ENCODE peak calls at places on chromosomes 13 and 19, in five cellular contexts. One of them, this sample, is unnamed.
A peak's percentile ranks its signal among the peaks of the same experiment; 100 is the strongest.

GRCh38 chr13:98575009-98575866 is 1.7 kb downstream of the STK24 start:
- DNase-seq in frontal cortex: no peak
- DNase-seq in AG09309: no peak
- DNase-seq in tibial nerve: no peak
- DNase-seq in pancreas: no peak
- DNase-seq in this sample: no peak

GRCh38 chr19:29265436-29265835 is 52.5 kb upstream of the UQCRFS1 start:
- DNase-seq in frontal cortex: no peak
- DNase-seq in AG09309: no peak
- DNase-seq in tibial nerve: no peak
- DNase-seq in pancreas: no peak
- DNase-seq in this sample: no peak

GRCh38 chr13:93200626-93201025 is 26.0 kb upstream of the GPC6 start:
- DNase-seq in frontal cortex: no peak
- DNase-seq in AG09309: no peak
- DNase-seq in tibial nerve: no peak
- DNase-seq in pancreas: no peak
- DNase-seq in this sample: no peak

GRCh38 chr13:113357529-113357928 is 6.4 kb downstream of the GRTP1 start:
- DNase-seq in frontal cortex: no peak
- DNase-seq in AG09309: peak; percentile 16
- DNase-seq in tibial nerve: no peak
- DNase-seq in pancreas: no peak
- DNase-seq in this sample: no peak

GRCh38 chr19:43688059-43688763 is 18.2 kb upstream of the PLAUR start:
- DNase-seq in frontal cortex: no peak
- DNase-seq in AG09309: no peak
- DNase-seq in tibial nerve: no peak
- DNase-seq in pancreas: no peak
- DNase-seq in this sample: no peak

GRCh38 chr19:2477141-2477710 is 1.3 kb downstream of the GADD45B start:
- DNase-seq in frontal cortex: no peak
- DNase-seq in AG09309: no peak
- DNase-seq in tibial nerve: no peak
- DNase-seq in pancreas: peak; percentile 72
- DNase-seq in this sample: no peak

GRCh38 chr19:38107129-38107528 is 116.9 kb downstream of the DPF1 start:
- DNase-seq in frontal cortex: no peak
- DNase-seq in AG09309: no peak
- DNase-seq in tibial nerve: no peak
- DNase-seq in pancreas: no peak
- DNase-seq in this sample: no peak

GRCh38 chr19:55687281-55688172 is 12.5 kb downstream of the EPN1 start:
- DNase-seq in frontal cortex: no peak
- DNase-seq in AG09309: no peak
- DNase-seq in tibial nerve: no peak
- DNase-seq in pancreas: peak; percentile 47
- DNase-seq in this sample: no peak

GRCh38 chr13:103510007-103510406 is 443.8 kb upstream of the SLC10A2 start:
- DNase-seq in frontal cortex: no peak
- DNase-seq in AG09309: no peak
- DNase-seq in tibial nerve: no peak
- DNase-seq in pancreas: no peak
- DNase-seq in this sample: no peak

GRCh38 chr13:43546260-43546659 is 240.5 kb downstream of the ENOX1 start:
- DNase-seq in frontal cortex: no peak
- DNase-seq in AG09309: no peak
- DNase-seq in tibial nerve: no peak
- DNase-seq in pancreas: no peak
- DNase-seq in this sample: no peak

GRCh38 chr13:32209670-32210069 is 105.5 kb downstream of the ZAR1L start:
- DNase-seq in frontal cortex: no peak
- DNase-seq in AG09309: no peak
- DNase-seq in tibial nerve: no peak
- DNase-seq in pancreas: no peak
- DNase-seq in this sample: no peak

GRCh38 chr13:69793803-69794453 is 313.7 kb upstream of the ATXN8OS start:
- DNase-seq in frontal cortex: no peak
- DNase-seq in AG09309: no peak
- DNase-seq in tibial nerve: no peak
- DNase-seq in pancreas: no peak
- DNase-seq in this sample: no peak

GRCh38 chr13:43446126-43446525 is 340.6 kb downstream of the ENOX1 start:
- DNase-seq in frontal cortex: no peak
- DNase-seq in AG09309: no peak
- DNase-seq in tibial nerve: no peak
- DNase-seq in pancreas: no peak
- DNase-seq in this sample: no peak

GRCh38 chr19:44949550-44949949 is 3.7 kb downstream of the APOC2 start:
- DNase-seq in frontal cortex: no peak
- DNase-seq in AG09309: no peak
- DNase-seq in tibial nerve: no peak
- DNase-seq in pancreas: no peak
- DNase-seq in this sample: no peak

GRCh38 chr13:43388282-43389034 is 365.1 kb downstream of the DNAJC15 start:
- DNase-seq in frontal cortex: no peak
- DNase-seq in AG09309: no peak
- DNase-seq in tibial nerve: no peak
- DNase-seq in pancreas: peak; percentile 32
- DNase-seq in this sample: peak; percentile 19

GRCh38 chr13:60679928-60680693 is 283.1 kb downstream of the TDRD3 start:
- DNase-seq in frontal cortex: no peak
- DNase-seq in AG09309: no peak
- DNase-seq in tibial nerve: no peak
- DNase-seq in pancreas: no peak
- DNase-seq in this sample: peak; percentile 1

GRCh38 chr13:43348397-43348796 is 325.0 kb downstream of the DNAJC15 start:
- DNase-seq in frontal cortex: no peak
- DNase-seq in AG09309: no peak
- DNase-seq in tibial nerve: no peak
- DNase-seq in pancreas: no peak
- DNase-seq in this sample: no peak

GRCh38 chr19:8639821-8640401 is 9.5 kb downstream of the NFILZ start:
- DNase-seq in frontal cortex: no peak
- DNase-seq in AG09309: no peak
- DNase-seq in tibial nerve: no peak
- DNase-seq in pancreas: no peak
- DNase-seq in this sample: no peak

GRCh38 chr13:93364166-93364565 is 137.6 kb downstream of the GPC6 start:
- DNase-seq in frontal cortex: no peak
- DNase-seq in AG09309: no peak
- DNase-seq in tibial nerve: no peak
- DNase-seq in pancreas: no peak
- DNase-seq in this sample: no peak

GRCh38 chr19:38233740-38234251 is 9.8 kb upstream of the DPF1 start:
- DNase-seq in frontal cortex: peak; percentile 83
- DNase-seq in AG09309: no peak
- DNase-seq in tibial nerve: peak; percentile 61
- DNase-seq in pancreas: peak; percentile 84
- DNase-seq in this sample: no peak

GRCh38 chr19:51242881-51243280 is 8.0 kb upstream of the SIGLECL1 start:
- DNase-seq in frontal cortex: no peak
- DNase-seq in AG09309: no peak
- DNase-seq in tibial nerve: no peak
- DNase-seq in pancreas: no peak
- DNase-seq in this sample: no peak

GRCh38 chr19:42295831-42296525 is 6.0 kb upstream of the PRR19 start:
- DNase-seq in frontal cortex: peak; percentile 82
- DNase-seq in AG09309: no peak
- DNase-seq in tibial nerve: peak; percentile 84
- DNase-seq in pancreas: peak; percentile 87
- DNase-seq in this sample: no peak

GRCh38 chr19:3403489-3404323 is 37.3 kb downstream of the NFIC start:
- DNase-seq in frontal cortex: peak; percentile 88
- DNase-seq in AG09309: peak; percentile 93
- DNase-seq in tibial nerve: peak; percentile 81
- DNase-seq in pancreas: peak; percentile 96
- DNase-seq in this sample: no peak

GRCh38 chr13:110593430-110594130 is 21.8 kb upstream of the NAXD start:
- DNase-seq in frontal cortex: peak; percentile 62
- DNase-seq in AG09309: no peak
- DNase-seq in tibial nerve: no peak
- DNase-seq in pancreas: no peak
- DNase-seq in this sample: no peak

GRCh38 chr19:13118424-13119193 is 545 bp downstream of the NACC1 start:
- DNase-seq in frontal cortex: no peak
- DNase-seq in AG09309: no peak
- DNase-seq in tibial nerve: no peak
- DNase-seq in pancreas: peak; percentile 73
- DNase-seq in this sample: no peak

GRCh38 chr13:44934724-44935123 is 54.5 kb downstream of the NUFIP1 start:
- DNase-seq in frontal cortex: no peak
- DNase-seq in AG09309: peak; percentile 52
- DNase-seq in tibial nerve: no peak
- DNase-seq in pancreas: no peak
- DNase-seq in this sample: no peak

GRCh38 chr19:39829702-39830275 is 4.2 kb downstream of the DYRK1B start:
- DNase-seq in frontal cortex: no peak
- DNase-seq in AG09309: no peak
- DNase-seq in tibial nerve: no peak
- DNase-seq in pancreas: no peak
- DNase-seq in this sample: no peak

GRCh38 chr19:38869836-38870607 is 8.1 kb downstream of the RINL start:
- DNase-seq in frontal cortex: peak; percentile 87
- DNase-seq in AG09309: no peak
- DNase-seq in tibial nerve: peak; percentile 78
- DNase-seq in pancreas: peak; percentile 94
- DNase-seq in this sample: no peak